ENCODE peak calls at places on chromosomes 7 and 10, in five cellular contexts. E is heart left ventricle, P is GM10248, U is lower leg skin, Y is IMR-90. K is an unnamed sample.
A peak's percentile ranks its signal among the peaks of the same experiment; 100 is the strongest.

GRCh38 chr10:107091126-107091525 is 73.4 kb downstream of the SORCS1 start:
- DNase-seq in E (no peak), P (no peak), U (no peak), Y (no peak), K (no peak)

GRCh38 chr10:122850705-122851640 is 5.3 kb upstream of the CUZD1 start:
- DNase-seq in E (no peak), P (no peak), U (no peak), Y (peak; percentile 64), K (peak; percentile 68)

GRCh38 chr10:32160866-32161265 is 104.6 kb upstream of the KIF5B start:
- DNase-seq in E (no peak), P (no peak), U (no peak), Y (no peak), K (no peak)

GRCh38 chr7:143882611-143883078 is 19.3 kb downstream of the TCAF1 start:
- DNase-seq in E (peak; percentile 81), P (peak; percentile 20), U (peak; percentile 91), Y (peak; percentile 56), K (peak; percentile 56)

GRCh38 chr7:129771928-129772479 is 160.5 kb downstream of the NRF1 start:
- DNase-seq in E (no peak), P (no peak), U (no peak), Y (no peak), K (no peak)

GRCh38 chr7:54015251-54015650 is 526.9 kb upstream of the VSTM2A start:
- DNase-seq in E (no peak), P (no peak), U (no peak), Y (no peak), K (no peak)

GRCh38 chr7:83001362-83002040 is 161.2 kb downstream of the PCLO start:
- DNase-seq in E (no peak), P (no peak), U (no peak), Y (no peak), K (peak; percentile 60)

GRCh38 chr7:116195451-116195850 is 14.9 kb upstream of the TES start:
- DNase-seq in E (no peak), P (no peak), U (no peak), Y (peak; percentile 73), K (peak; percentile 59)

GRCh38 chr10:102230264-102230860 is 4.3 kb downstream of the ELOVL3 start:
- DNase-seq in E (peak; percentile 28), P (peak; percentile 42), U (peak; percentile 88), Y (peak; percentile 42), K (no peak)

GRCh38 chr7:100364480-100364879 is 6.6 kb downstream of the PILRB start:
- DNase-seq in E (no peak), P (no peak), U (no peak), Y (no peak), K (no peak)

GRCh38 chr7:55512635-55513034 is 59.7 kb downstream of the VOPP1 start:
- DNase-seq in E (no peak), P (no peak), U (no peak), Y (no peak), K (no peak)

GRCh38 chr10:101002456-101002855 is 2.8 kb downstream of the LZTS2 start:
- DNase-seq in E (no peak), P (no peak), U (no peak), Y (no peak), K (no peak)

GRCh38 chr7:189719-190118 is 2.7 kb upstream of the FAM20C start:
- DNase-seq in E (no peak), P (no peak), U (no peak), Y (no peak), K (no peak)

GRCh38 chr7:155584763-155585531 is 38.6 kb upstream of the CNPY1 start:
- DNase-seq in E (no peak), P (no peak), U (peak; percentile 63), Y (no peak), K (no peak)

GRCh38 chr10:44383749-44384600 is 922 bp downstream of the CXCL12 start:
- DNase-seq in E (peak; percentile 43), P (no peak), U (peak; percentile 85), Y (peak; percentile 54), K (no peak)

GRCh38 chr10:21173433-21173963 is 276.4 kb upstream of the NEBL start:
- DNase-seq in E (no peak), P (no peak), U (peak; percentile 82), Y (no peak), K (no peak)

GRCh38 chr7:134900430-134900876 is 85.9 kb upstream of the AGBL3 start:
- DNase-seq in E (no peak), P (peak; percentile 26), U (no peak), Y (no peak), K (no peak)

GRCh38 chr7:149633976-149634945 is 136.7 kb upstream of the ZNF746 start:
- DNase-seq in E (no peak), P (no peak), U (peak; percentile 72), Y (no peak), K (no peak)

GRCh38 chr10:22825841-22826240 is 102.0 kb upstream of the ARMC3 start:
- DNase-seq in E (peak; percentile 29), P (no peak), U (no peak), Y (no peak), K (no peak)

GRCh38 chr10:124923684-124924083 is 18.2 kb upstream of the ZRANB1 start:
- DNase-seq in E (no peak), P (no peak), U (no peak), Y (no peak), K (no peak)

GRCh38 chr7:31066516-31067130 is 14.5 kb downstream of the ADCYAP1R1 start:
- DNase-seq in E (no peak), P (no peak), U (no peak), Y (no peak), K (no peak)

GRCh38 chr7:22377690-22378089 is 20.7 kb upstream of the RAPGEF5 start:
- DNase-seq in E (no peak), P (no peak), U (no peak), Y (no peak), K (no peak)

GRCh38 chr7:67955061-67955460 is 958.4 kb downstream of the TYW1 start:
- DNase-seq in E (no peak), P (no peak), U (no peak), Y (no peak), K (no peak)

GRCh38 chr10:64093946-64094560 is 572.9 kb downstream of the REEP3 start:
- DNase-seq in E (no peak), P (no peak), U (no peak), Y (no peak), K (peak; percentile 7)

GRCh38 chr10:75606203-75606779 is 174.9 kb downstream of the LRMDA start:
- DNase-seq in E (no peak), P (peak; percentile 31), U (no peak), Y (no peak), K (no peak)